ENCODE peak calls at places on chromosomes 7 and 10, in ten cellular contexts. Q is upper lobe of left lung, K is dorsolateral prefrontal cortex, N is HCT116, R is cardiac muscle cell, M is astrocyte, G is upper lobe of right lung, C is A549, Y is epithelial cell of esophagus, F is OCI-LY7. V is an unnamed sample.
A peak's percentile ranks its signal among the peaks of the same experiment; 100 is the strongest.

GRCh38 chr7:50502001-50502684 is 52.0 kb upstream of the FIGNL1 start:
- DNase-seq in K (no peak), G (peak; percentile 67), C (peak; percentile 6), Y (peak; percentile 78), M (peak; percentile 87), Q (peak; percentile 51), F (no peak), N (no peak), R (peak; percentile 97), V (peak; percentile 98)

GRCh38 chr7:110766874-110767273 is 324.1 kb upstream of the LRRN3 start:
- DNase-seq in M (no peak), F (no peak), Q (no peak), K (no peak), C (no peak), G (no peak), Y (peak; percentile 49), N (no peak), R (no peak), V (no peak)

GRCh38 chr10:5094265-5095205 is at the start of gene AKR1C3:
- DNase-seq in K (no peak), G (no peak), N (peak; percentile 51), Y (peak; percentile 82), M (peak; percentile 50), Q (no peak), F (peak; percentile 2), R (peak; percentile 88), C (peak; percentile 94), V (peak; percentile 90)

GRCh38 chr7:114218283-114218682 is 196.3 kb upstream of the FOXP2 start:
- DNase-seq in R (no peak), N (no peak), Y (no peak), G (no peak), K (no peak), F (no peak), M (no peak), C (no peak), Q (no peak), V (no peak)

GRCh38 chr7:36597099-36597773 is 127.1 kb downstream of the AOAH start:
- DNase-seq in R (no peak), K (no peak), G (no peak), Q (no peak), C (peak; percentile 19), M (no peak), N (no peak), Y (peak; percentile 91), F (no peak), V (peak; percentile 5)

GRCh38 chr7:44383566-44383965 is 58.2 kb upstream of the CAMK2B start:
- DNase-seq in F (no peak), C (no peak), Q (no peak), N (no peak), K (peak; percentile 37), M (peak; percentile 76), Y (no peak), G (no peak), R (peak; percentile 64), V (peak; percentile 69)

GRCh38 chr7:2936301-2936700 is 92.2 kb upstream of the GNA12 start:
- DNase-seq in N (no peak), F (no peak), Q (no peak), G (peak; percentile 5), K (no peak), C (no peak), Y (no peak), R (no peak), M (no peak), V (no peak)

GRCh38 chr7:129258649-129259389 is 34.0 kb downstream of the AHCYL2 start:
- DNase-seq in C (no peak), Q (no peak), M (peak; percentile 38), R (no peak), G (no peak), K (no peak), Y (peak; percentile 20), N (no peak), F (peak; percentile 13), V (no peak)

GRCh38 chr10:35843524-35844171 is 201.6 kb upstream of the FZD8 start:
- DNase-seq in Q (no peak), N (no peak), G (no peak), Y (no peak), M (no peak), C (no peak), K (no peak), F (no peak), R (peak; percentile 20), V (peak; percentile 82)

GRCh38 chr10:11246752-11247467 is 229.2 kb downstream of the CELF2 start:
- DNase-seq in Y (peak; percentile 39), K (no peak), N (no peak), M (no peak), C (no peak), F (no peak), R (no peak), G (no peak), Q (peak; percentile 56), V (no peak)
- H3K4me3 ChIP-seq in Y (no peak overlapping the region), K (no peak overlapping the region), N (no peak overlapping the region), M (no peak overlapping the region), C (no peak overlapping the region), F (no peak overlapping the region), R (no peak overlapping the region), G (no peak overlapping the region), Q (no peak overlapping the region), V (no peak overlapping the region)

DNA sequence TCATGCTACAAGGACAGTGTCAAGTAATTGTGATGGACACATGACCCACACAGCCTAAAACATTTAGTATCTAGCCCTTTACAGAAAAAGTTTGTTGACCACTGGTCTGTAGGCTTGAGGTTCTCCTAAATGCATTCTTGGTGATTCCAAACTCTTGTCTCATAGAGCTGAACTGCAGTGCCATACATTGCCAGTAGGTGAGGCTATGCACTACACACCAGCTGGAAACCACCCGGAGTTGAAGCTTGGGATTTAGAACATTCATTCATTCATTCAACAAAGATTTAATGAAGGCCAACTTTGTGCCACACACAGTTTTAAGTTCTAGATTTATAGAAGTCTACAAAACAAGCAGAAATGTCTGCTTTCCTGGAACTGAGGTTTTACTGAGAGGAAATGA is 77.3 kb upstream of the TCF7L2 start:
- DNase-seq in R (no peak), C (peak; percentile 57), N (peak; percentile 18), F (no peak), K (no peak), M (no peak), Q (no peak), Y (no peak), G (no peak), V (no peak)
- TF ChIP-seq CTCF in R (peak; percentile 30), C (no peak), N (no peak), F (peak; percentile 66), K (no peak), M (peak; percentile 25), Q (no peak), Y (peak; percentile 35), G (peak; percentile 22), V (peak; percentile 56)

DNA sequence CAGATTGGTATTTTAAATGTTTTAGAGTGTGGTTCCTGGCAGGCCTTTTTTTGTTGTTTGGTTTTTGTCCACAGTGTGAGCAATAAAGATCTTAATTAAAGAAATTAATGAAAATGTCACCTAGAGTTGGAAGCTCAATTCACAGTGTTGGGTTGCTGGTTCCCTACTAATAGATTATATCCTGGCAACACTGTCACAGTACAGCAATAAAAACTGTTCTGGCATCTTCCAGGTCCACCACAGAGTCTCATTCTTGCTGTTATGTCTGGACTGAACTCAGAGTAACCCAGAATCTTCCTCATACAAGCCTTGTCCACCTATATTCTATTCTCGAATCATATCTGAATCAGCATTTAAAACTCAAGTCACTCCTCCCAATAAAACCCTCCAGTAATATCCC is 212.4 kb upstream of the LRRTM3 start:
- DNase-seq in Q (no peak), K (no peak), M (no peak), G (no peak), R (no peak), C (no peak), N (no peak), F (no peak), Y (no peak), V (no peak)
- H3K4me3 ChIP-seq in Q (no peak overlapping the region), K (no peak overlapping the region), M (no peak overlapping the region), G (no peak overlapping the region), R (no peak overlapping the region), C (no peak overlapping the region), N (no peak overlapping the region), F (no peak overlapping the region), Y (no peak overlapping the region), V (no peak overlapping the region)

GRCh38 chr10:28403090-28403489 is 100.2 kb upstream of the MPP7 start:
- DNase-seq in M (no peak), K (no peak), N (no peak), R (peak; percentile 8), F (no peak), Q (no peak), Y (no peak), C (no peak), G (no peak), V (no peak)

GRCh38 chr10:28411648-28412047 is 108.8 kb upstream of the MPP7 start:
- DNase-seq in K (no peak), C (peak; percentile 40), Q (no peak), M (no peak), Y (peak; percentile 90), N (no peak), G (no peak), F (no peak), R (no peak), V (no peak)

GRCh38 chr10:28410420-28411135 is 107.7 kb upstream of the MPP7 start:
- DNase-seq in G (no peak), Q (no peak), F (no peak), M (no peak), Y (peak; percentile 47), R (peak; percentile 14), K (no peak), C (peak; percentile 65), N (no peak), V (peak; percentile 11)

GRCh38 chr10:28411136-28411460 is 108.2 kb upstream of the MPP7 start:
- DNase-seq in Q (no peak), Y (peak; percentile 21), N (no peak), K (no peak), M (no peak), F (no peak), G (no peak), C (peak; percentile 15), R (no peak), V (no peak)

GRCh38 chr10:28408237-28408777 is 105.4 kb upstream of the MPP7 start:
- DNase-seq in F (no peak), Q (no peak), C (no peak), K (no peak), R (no peak), M (no peak), N (no peak), G (no peak), Y (no peak), V (no peak)
- TF ChIP-seq CTCF in F (no peak), Q (no peak), C (no peak), K (no peak), R (no peak), M (no peak), N (no peak), G (no peak), Y (no peak), V (no peak)

GRCh38 chr10:13440709-13441061 is 88.1 kb downstream of the BEND7 start:
- DNase-seq in Y (no peak), G (no peak), R (no peak), K (no peak), C (no peak), N (no peak), M (no peak), F (no peak), Q (no peak), V (no peak)
- H3K4me3 ChIP-seq in Y (no peak overlapping the region), G (peak overlapping the region; percentile 39), R (no peak overlapping the region), K (peak overlapping the region; percentile 43), C (peak overlapping the region; percentile 45), N (no peak overlapping the region), M (no peak overlapping the region), F (peak overlapping the region; percentile 21), Q (peak overlapping the region; percentile 37), V (no peak overlapping the region)

DNA sequence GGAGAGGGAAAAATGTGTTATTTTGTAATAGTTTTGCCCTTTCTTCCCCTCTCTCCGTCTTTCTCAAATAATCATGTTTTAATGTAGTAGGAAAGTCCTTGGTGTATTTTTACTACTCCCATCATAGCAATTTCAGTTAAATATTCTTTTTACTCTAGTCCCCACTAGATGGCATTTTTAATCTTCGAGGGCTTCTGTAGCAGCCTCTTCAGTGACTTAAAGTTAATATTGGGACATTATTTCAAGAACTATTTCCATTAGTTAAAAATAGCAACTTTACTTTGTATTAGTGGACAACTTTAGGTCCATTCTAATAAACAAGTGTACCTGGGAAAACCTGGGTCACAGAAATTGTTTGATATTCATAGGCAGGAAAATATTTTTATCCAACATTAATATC is 23.0 kb downstream of the EDRF1 start:
- DNase-seq in Q (no peak), F (peak; percentile 12), Y (no peak), C (peak; percentile 2), G (no peak), N (no peak), M (no peak), K (no peak), R (peak; percentile 3), V (peak; percentile 45)
- TF ChIP-seq CTCF in Q (no peak), F (peak; percentile 61), Y (no peak), C (peak; percentile 42), G (no peak), N (peak; percentile 36), M (peak; percentile 17), K (no peak), R (no peak), V (peak; percentile 43)

V was measured in choroid plexus epithelial cell.